ENCODE peak calls at places on chromosomes 11 and 22, in six cellular contexts. J, E, G, H, W and Z are unnamed samples.

GRCh38 chr11:132114185-132114584 is 743.8 kb downstream of the NTM start:
- DNase-seq in J (no peak), E (peak), G (peak), W (no peak), H (no peak), Z (peak)

GRCh38 chr11:79110796-79111195 is 330.0 kb downstream of the TENM4 start:
- DNase-seq in W (no peak), J (no peak), H (no peak), G (no peak), E (no peak), Z (no peak)

GRCh38 chr22:42887523-42888507 is 30.7 kb upstream of the ARFGAP3 start:
- DNase-seq in G (no peak), H (no peak), E (no peak), W (no peak), J (no peak), Z (peak)

GRCh38 chr11:74926304-74927030 is 22.4 kb downstream of the XRRA1 start:
- DNase-seq in H (no peak), G (no peak), W (peak), J (no peak), E (no peak), Z (no peak)

GRCh38 chr22:48866906-48867597 is 960.6 kb downstream of the BRD1 start:
- DNase-seq in W (no peak), J (no peak), H (no peak), E (no peak), G (no peak), Z (no peak)

GRCh38 chr11:62543680-62544444 is 2.7 kb downstream of the AHNAK start:
- DNase-seq in G (peak), H (no peak), E (no peak), W (peak), J (no peak), Z (no peak)

GRCh38 chr11:96075532-96075959 is 151.6 kb upstream of the MTMR2 start:
- DNase-seq in G (no peak), J (no peak), W (no peak), H (no peak), E (no peak), Z (no peak)

GRCh38 chr22:33873186-33873585 is 47.1 kb downstream of the LARGE1 start:
- DNase-seq in W (no peak), H (no peak), J (no peak), E (no peak), G (no peak), Z (peak)

GRCh38 chr11:2590951-2591754 is 108.6 kb downstream of the KCNQ1OT1 start:
- DNase-seq in J (no peak), G (no peak), E (no peak), W (no peak), H (no peak), Z (no peak)

GRCh38 chr11:66090288-66090687 is 20.2 kb downstream of the PACS1 start:
- DNase-seq in G (no peak), E (no peak), J (no peak), H (no peak), W (no peak), Z (no peak)

GRCh38 chr11:64687204-64687603 is 35.8 kb downstream of the NRXN2 start:
- DNase-seq in W (no peak), H (no peak), E (no peak), J (no peak), G (no peak), Z (no peak)

GRCh38 chr22:43042101-43042780 is 27.3 kb upstream of the PACSIN2 start:
- DNase-seq in E (no peak), J (no peak), W (no peak), H (no peak), G (peak), Z (no peak)

GRCh38 chr11:12818333-12819015 is 144.3 kb downstream of the TEAD1 start:
- DNase-seq in J (no peak), E (no peak), G (peak), H (peak), W (peak), Z (no peak)

GRCh38 chr22:40107756-40108437 is 69.8 kb upstream of the TNRC6B start:
- DNase-seq in J (no peak), W (peak), G (peak), H (no peak), E (no peak), Z (peak)

GRCh38 chr11:77821349-77821851 is 456 bp downstream of the AAMDC start:
- DNase-seq in E (no peak), H (peak), G (peak), W (peak), J (no peak), Z (peak)

GRCh38 chr11:47616726-47617416 is 22.7 kb upstream of the C1QTNF4 start:
- DNase-seq in H (no peak), W (peak), J (no peak), G (peak), E (peak), Z (peak)

GRCh38 chr11:6568191-6568918 is 35.1 kb downstream of the RRP8 start:
- DNase-seq in G (peak), J (no peak), W (peak), H (no peak), E (no peak), Z (peak)

GRCh38 chr22:37007666-37008065 is 11.6 kb downstream of the TST start:
- DNase-seq in J (no peak), G (no peak), W (no peak), H (no peak), E (no peak), Z (no peak)

GRCh38 chr11:70493891-70494290 is 95.6 kb downstream of the CTTN start:
- DNase-seq in E (no peak), J (no peak), H (no peak), W (no peak), G (no peak), Z (no peak)

GRCh38 chr22:39073941-39074340 is 3.1 kb upstream of the APOBEC3G start:
- DNase-seq in W (no peak), E (no peak), G (no peak), J (no peak), H (no peak), Z (no peak)

GRCh38 chr11:119369035-119369925 is 12.2 kb downstream of the USP2 start:
- DNase-seq in J (no peak), H (no peak), G (no peak), E (no peak), W (no peak), Z (peak)

GRCh38 chr11:24078056-24078455 is 418.8 kb upstream of the LUZP2 start:
- DNase-seq in E (no peak), W (no peak), G (no peak), J (no peak), H (no peak), Z (no peak)

GRCh38 chr11:71247551-71248250 is 4.7 kb downstream of the SHANK2 start:
- DNase-seq in E (no peak), G (no peak), H (no peak), W (no peak), J (no peak), Z (no peak)

GRCh38 chr22:48705159-48705916 is 1122.3 kb downstream of the BRD1 start:
- DNase-seq in W (no peak), J (no peak), E (no peak), G (no peak), H (no peak), Z (no peak)

GRCh38 chr11:123408619-123409455 is 21.2 kb upstream of the GRAMD1B start:
- DNase-seq in J (no peak), H (no peak), G (no peak), W (no peak), E (no peak), Z (peak)

GRCh38 chr11:18221274-18221876 is 15.2 kb downstream of the SAA4 start:
- DNase-seq in G (no peak), H (no peak), J (no peak), W (no peak), E (no peak), Z (no peak)

GRCh38 chr22:31631381-31631780 is 30.6 kb downstream of the PISD start:
- DNase-seq in J (no peak), H (no peak), G (no peak), E (no peak), W (no peak), Z (no peak)

GRCh38 chr22:46071451-46072029 is 78.8 kb upstream of the PPARA start:
- DNase-seq in H (peak), G (peak), W (peak), J (peak), E (peak), Z (peak)

GRCh38 chr11:111935331-111936044 is 1.7 kb upstream of the DIXDC1 start:
- DNase-seq in E (no peak), J (no peak), H (no peak), W (no peak), G (no peak), Z (no peak)

GRCh38 chr11:46367244-46367915 is 14.1 kb upstream of the MDK start:
- DNase-seq in G (peak), W (peak), J (peak), E (no peak), H (no peak), Z (no peak)

GRCh38 chr11:76644591-76644990 is 26.0 kb downstream of the LRRC32 start:
- DNase-seq in G (peak), J (no peak), H (no peak), W (peak), E (peak), Z (no peak)

GRCh38 chr11:108616549-108616948 is 23.0 kb upstream of the EXPH5 start:
- DNase-seq in E (no peak), G (peak), H (no peak), W (peak), J (no peak), Z (no peak)

GRCh38 chr11:2806351-2807058 is 79.1 kb downstream of the CDKN1C start:
- DNase-seq in G (no peak), W (no peak), E (no peak), J (no peak), H (no peak), Z (no peak)

GRCh38 chr11:126366064-126366822 is 10.8 kb downstream of the ST3GAL4 start:
- DNase-seq in E (no peak), W (no peak), J (no peak), H (no peak), G (no peak), Z (no peak)

GRCh38 chr11:110130642-110131238 is 37.5 kb downstream of the ZC3H12C start:
- DNase-seq in W (no peak), E (peak), H (no peak), J (no peak), G (peak), Z (peak)